ENCODE peak calls at places on chromosomes 5 and 9, in seven cellular contexts. C is BE2C, F is fibroblast of pulmonary artery, A is H1, U is dorsolateral prefrontal cortex, R is neural crest cell, M is ovary. K is an unnamed sample.

GRCh38 chr9:73780916-73781315 is 629.3 kb downstream of the ANXA1 start:
- DNase-seq in R (no peak), A (no peak), M (no peak), F (peak; percentile 92), U (no peak), C (no peak), K (no peak)

GRCh38 chr9:112552229-112553050 is 65.8 kb downstream of the KIAA1958 start:
- DNase-seq in M (no peak), A (no peak), R (no peak), C (no peak), F (no peak), U (no peak), K (no peak)

GRCh38 chr9:95083086-95083768 is 234.3 kb downstream of the FANCC start:
- DNase-seq in F (no peak), U (no peak), R (no peak), A (no peak), C (no peak), M (no peak), K (no peak)

GRCh38 chr5:119340597-119341218 is 15.1 kb upstream of the TNFAIP8 start:
- DNase-seq in M (no peak), F (no peak), R (no peak), C (no peak), A (no peak), U (no peak), K (no peak)

GRCh38 chr5:76190356-76190755 is 107.2 kb downstream of the SV2C start:
- DNase-seq in U (no peak), C (no peak), F (no peak), A (no peak), M (no peak), R (no peak), K (no peak)

GRCh38 chr9:4344946-4345345 is 45.1 kb upstream of the GLIS3 start:
- DNase-seq in A (no peak), F (no peak), R (no peak), U (no peak), C (no peak), M (no peak), K (no peak)

GRCh38 chr5:107812570-107813141 is 141.9 kb upstream of the EFNA5 start:
- DNase-seq in M (no peak), C (no peak), F (peak; percentile 20), A (no peak), R (no peak), U (no peak), K (peak; percentile 65)

GRCh38 chr5:116068028-116068632 is 16.7 kb upstream of the COMMD10 start:
- DNase-seq in F (peak; percentile 80), C (peak; percentile 37), A (no peak), M (no peak), R (peak; percentile 28), U (no peak), K (peak; percentile 38)

GRCh38 chr5:100788417-100788816 is 114.7 kb downstream of the ST8SIA4 start:
- DNase-seq in R (no peak), F (no peak), U (no peak), C (no peak), M (no peak), A (no peak), K (no peak)

GRCh38 chr9:35681341-35682002 is 7.7 kb downstream of the CA9 start:
- DNase-seq in U (no peak), A (no peak), M (no peak), F (peak; percentile 32), C (no peak), R (no peak), K (no peak)

GRCh38 chr9:118586978-118587377 is 782.3 kb downstream of the BRINP1 start:
- DNase-seq in C (no peak), A (no peak), M (no peak), F (no peak), R (no peak), U (no peak), K (no peak)

GRCh38 chr5:103454774-103455173 is 107.8 kb downstream of the NUDT12 start:
- DNase-seq in A (no peak), R (no peak), F (peak; percentile 39), C (no peak), M (no peak), U (no peak), K (no peak)

GRCh38 chr5:140114341-140115185 is 654 bp downstream of the PURA start:
- DNase-seq in U (peak; percentile 27), R (peak; percentile 49), M (peak; percentile 66), F (peak; percentile 64), A (peak; percentile 79), C (peak; percentile 73), K (peak; percentile 44)

GRCh38 chr5:181100121-181101015 is 30.6 kb downstream of the OR2V1 start:
- DNase-seq in C (peak; percentile 28), U (no peak), R (no peak), M (no peak), A (peak; percentile 59), F (no peak), K (no peak)

GRCh38 chr9:135792268-135793128 is 90.5 kb downstream of the KCNT1 start:
- DNase-seq in C (no peak), A (no peak), F (no peak), U (no peak), M (no peak), R (no peak), K (no peak)

GRCh38 chr5:27034531-27034930 is 3.9 kb downstream of the CDH9 start:
- DNase-seq in U (no peak), F (no peak), M (no peak), A (no peak), C (no peak), R (no peak), K (no peak)

GRCh38 chr5:27041372-27041771 is 3.0 kb upstream of the CDH9 start:
- DNase-seq in R (no peak), M (no peak), U (no peak), C (no peak), F (no peak), A (no peak), K (no peak)

DNA sequence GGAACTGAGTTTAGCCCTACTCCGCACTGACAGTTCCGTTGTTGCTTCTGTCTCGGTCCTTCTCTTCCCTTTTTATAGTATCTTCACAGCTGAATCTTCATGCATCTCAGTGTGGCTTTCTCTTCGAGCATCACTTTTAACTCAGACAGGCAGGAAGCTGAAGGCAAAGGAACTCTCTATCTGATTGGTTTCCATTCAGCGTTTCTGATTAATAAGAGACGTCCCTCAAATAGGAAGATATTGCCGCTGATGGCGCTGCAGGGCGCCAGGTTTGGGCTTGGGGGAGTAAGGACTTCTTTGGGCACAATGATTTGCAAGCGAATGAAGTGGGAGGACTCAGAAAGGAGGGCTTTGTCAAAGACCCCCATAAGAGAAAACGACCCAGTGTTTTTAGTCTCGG is at the start of gene CDH9:
- DNase-seq in R (peak; percentile 1), A (peak; percentile 53), M (no peak), U (no peak), F (no peak), C (no peak), K (no peak)
- TF ChIP-seq CTCF in R (no peak), A (no peak), M (no peak), U (no peak), F (no peak), C (peak; percentile 14), K (no peak)

DNA sequence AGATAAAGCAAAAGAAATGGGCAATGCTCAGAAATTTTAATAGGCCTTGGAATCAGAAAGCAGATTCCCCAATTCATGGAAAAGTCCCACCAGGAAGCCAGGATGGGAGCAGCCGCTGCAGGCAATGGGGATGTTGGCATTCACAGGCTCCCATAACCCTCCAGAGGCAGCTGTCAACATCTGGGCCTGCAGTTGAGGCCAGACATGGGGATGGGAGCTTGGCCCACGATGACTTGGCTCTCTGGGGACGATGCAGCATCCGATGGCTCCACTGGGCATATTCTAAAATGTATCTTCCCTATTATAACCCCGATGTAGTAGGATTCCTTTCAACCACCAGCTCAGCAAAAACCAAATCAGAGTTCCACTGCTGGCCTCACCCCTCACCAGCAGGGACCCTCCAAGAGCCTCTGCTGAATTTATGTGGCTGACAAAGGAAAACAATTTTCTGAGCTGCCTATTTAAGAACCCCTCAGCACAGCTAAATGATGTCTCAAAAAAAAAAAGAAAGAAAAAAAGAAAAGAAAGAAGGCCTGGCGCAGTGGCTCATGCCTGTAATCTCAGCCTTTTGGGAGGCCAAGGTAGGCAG is 7.1 kb downstream of the SPRY4 start:
- DNase-seq in R (no peak), F (no peak), A (no peak), M (no peak), U (no peak), C (no peak), K (no peak)
- TF ChIP-seq CTCF in R (peak; percentile 36), F (peak; percentile 43), A (peak; percentile 40), M (no peak), U (no peak), C (peak; percentile 60), K (peak; percentile 22)

DNA sequence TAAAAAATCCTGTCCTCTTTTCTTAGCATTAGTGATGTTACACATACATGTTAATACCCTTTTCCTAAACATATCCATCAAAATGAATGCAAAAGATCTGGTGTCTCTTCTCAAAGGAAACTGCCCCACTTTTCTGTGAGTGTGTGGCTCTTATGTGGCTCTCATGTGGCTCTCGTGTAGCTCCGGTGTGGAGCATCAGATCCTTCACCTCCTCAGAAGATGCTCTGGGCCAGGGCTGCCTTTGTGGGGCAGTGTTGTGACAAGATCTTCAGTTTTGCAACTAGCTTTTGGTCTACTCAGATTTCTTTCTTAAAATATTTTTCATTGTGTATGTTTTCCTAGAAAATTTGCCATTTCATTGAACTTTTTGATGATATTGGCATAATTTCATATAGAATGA is 19.3 kb downstream of the GARNL3 start:
- DNase-seq in M (no peak), A (no peak), F (peak; percentile 61), U (no peak), R (no peak), C (no peak), K (no peak)
- TF ChIP-seq CTCF in M (no peak), A (no peak), F (peak; percentile 51), U (peak; percentile 51), R (no peak), C (peak; percentile 26), K (peak; percentile 33)

DNA sequence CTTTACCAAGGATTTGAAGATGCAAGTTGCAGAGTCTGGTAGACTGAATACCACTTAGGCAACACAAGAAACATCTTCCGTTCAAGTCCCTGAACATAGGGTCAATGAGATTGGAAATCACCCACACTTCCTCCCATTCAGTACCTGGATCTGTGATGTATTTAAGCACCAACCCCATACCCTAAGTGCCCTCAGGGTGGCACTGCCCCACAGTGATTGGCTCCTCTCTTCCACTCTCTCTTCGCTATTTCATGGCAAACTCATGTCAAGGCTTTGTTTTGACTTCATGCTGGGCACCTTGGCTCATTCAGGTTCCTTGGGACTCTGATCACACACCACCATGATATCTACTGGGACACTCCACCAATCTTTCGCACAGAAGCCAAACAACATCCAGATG is 53.7 kb downstream of the GGTA1 start:
- DNase-seq in U (no peak), A (no peak), F (no peak), C (no peak), R (no peak), M (no peak), K (no peak)
- TF ChIP-seq CTCF in U (no peak), A (peak; percentile 70), F (no peak), C (peak; percentile 28), R (no peak), M (no peak), K (peak; percentile 47)

DNA sequence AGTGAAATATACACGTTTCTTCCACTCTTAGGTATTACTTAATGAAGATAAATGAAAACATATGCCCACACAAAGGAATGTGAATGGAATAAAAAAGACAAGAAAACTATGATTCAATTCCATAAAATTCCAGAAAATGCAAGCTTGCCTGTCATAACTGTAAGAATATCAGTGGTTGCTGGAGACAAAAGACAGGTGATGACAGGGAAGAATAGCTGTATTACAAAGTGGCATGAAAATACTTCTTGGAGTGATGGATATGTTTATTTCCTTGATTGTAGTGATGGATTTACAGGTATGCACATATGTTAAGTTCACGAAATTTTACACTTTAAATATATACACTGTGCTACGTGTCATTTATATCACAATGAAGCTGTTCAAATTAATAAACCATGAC is 553.3 kb downstream of the HTR1A start:
- DNase-seq in U (no peak), M (no peak), A (no peak), C (no peak), R (no peak), F (no peak), K (no peak)
- TF ChIP-seq CTCF in U (no peak), M (no peak), A (no peak), C (no peak), R (no peak), F (no peak), K (no peak)

K was measured in GM13977.